ENCODE peak calls at places on chromosomes 2 and 18, in five cellular contexts. T is HepG2, N is GM12878, G is SK-N-SH, K is K562. S is an unnamed sample.

GRCh38 chr2:219628986-219629901 is 1.8 kb downstream of the SLC4A3 start:
- DNase-seq in G (no peak), N (no peak), T (no peak), K (no peak), S (no peak)

GRCh38 chr2:128644745-128645256 is 326.1 kb upstream of the HS6ST1 start:
- DNase-seq in G (no peak), T (no peak), K (no peak), N (no peak), S (no peak)

GRCh38 chr2:15059870-15060617 is 427.5 kb downstream of the LRATD1 start:
- DNase-seq in T (no peak), K (no peak), N (no peak), G (no peak), S (no peak)

GRCh38 chr2:174925046-174925784 is 80.0 kb downstream of the CHN1 start:
- DNase-seq in T (no peak), K (no peak), G (no peak), N (no peak), S (no peak)

GRCh38 chr2:156401863-156402262 is 34.3 kb upstream of the GPD2 start:
- DNase-seq in G (no peak), T (peak; percentile 50), K (no peak), N (no peak), S (no peak)

GRCh38 chr2:190862591-190862991 is 18.0 kb upstream of the GLS start:
- DNase-seq in N (no peak), K (no peak), T (no peak), G (no peak), S (no peak)

GRCh38 chr2:62814132-62814531 is 108.6 kb downstream of the EHBP1 start:
- DNase-seq in N (no peak), G (no peak), K (peak; percentile 12), T (no peak), S (no peak)

GRCh38 chr2:228841475-228841874 is 429.6 kb downstream of the PID1 start:
- DNase-seq in T (no peak), K (no peak), G (no peak), N (no peak), S (no peak)

GRCh38 chr2:113700186-113700841 is 56.1 kb downstream of the SLC35F5 start:
- DNase-seq in G (peak; percentile 57), N (peak; percentile 51), T (peak; percentile 46), K (peak; percentile 72), S (peak; percentile 72)

GRCh38 chr18:48948112-48949050 is 2.4 kb downstream of the SMAD7 start:
- DNase-seq in T (peak; percentile 94), N (no peak), K (peak; percentile 59), G (peak; percentile 69), S (peak; percentile 57)

GRCh38 chr2:121777699-121778058 is 22.2 kb downstream of the TSN start:
- DNase-seq in T (peak; percentile 50), K (no peak), N (no peak), G (no peak), S (no peak)

GRCh38 chr2:64018715-64019082 is 529 bp downstream of the VPS54 start:
- DNase-seq in N (no peak), T (no peak), G (no peak), K (no peak), S (peak; percentile 31)

GRCh38 chr2:201572822-201573493 is 70.3 kb downstream of the TMEM237 start:
- DNase-seq in T (no peak), K (no peak), G (no peak), N (no peak), S (no peak)

GRCh38 chr2:200483729-200484198 is 26.1 kb downstream of the KCTD18 start:
- DNase-seq in K (peak; percentile 34), G (peak; percentile 34), N (no peak), T (peak; percentile 64), S (peak; percentile 61)

GRCh38 chr2:72149556-72150156 is 2.0 kb upstream of the CYP26B1 start:
- DNase-seq in T (no peak), G (peak; percentile 49), K (no peak), N (no peak), S (no peak)

GRCh38 chr2:118568682-118569081 is 278.8 kb downstream of the EN1 start:
- DNase-seq in K (no peak), T (no peak), N (no peak), G (no peak), S (no peak)

GRCh38 chr2:32825291-32825712 is 121.5 kb upstream of the LTBP1 start:
- DNase-seq in G (peak; percentile 59), N (no peak), T (no peak), K (no peak), S (no peak)

GRCh38 chr2:44310287-44310686 is 35.0 kb downstream of the SLC3A1 start:
- DNase-seq in K (no peak), G (no peak), N (no peak), T (no peak), S (no peak)

GRCh38 chr2:3728104-3729054 is 25.0 kb downstream of the DCDC2C start:
- DNase-seq in T (peak; percentile 44), K (peak; percentile 49), G (peak; percentile 77), N (no peak), S (peak; percentile 50)

GRCh38 chr2:239444626-239445625 is 44.1 kb upstream of the HDAC4 start:
- DNase-seq in N (no peak), K (no peak), T (peak; percentile 94), G (no peak), S (no peak)

GRCh38 chr2:42568431-42569115 is at the start of gene MTA3:
- DNase-seq in T (peak; percentile 27), G (peak; percentile 93), N (no peak), K (peak; percentile 73), S (peak; percentile 67)
- TF ChIP-seq FOXM1 in T (no peak), G (no peak), N (no peak), K (no peak), S (no peak)

DNA sequence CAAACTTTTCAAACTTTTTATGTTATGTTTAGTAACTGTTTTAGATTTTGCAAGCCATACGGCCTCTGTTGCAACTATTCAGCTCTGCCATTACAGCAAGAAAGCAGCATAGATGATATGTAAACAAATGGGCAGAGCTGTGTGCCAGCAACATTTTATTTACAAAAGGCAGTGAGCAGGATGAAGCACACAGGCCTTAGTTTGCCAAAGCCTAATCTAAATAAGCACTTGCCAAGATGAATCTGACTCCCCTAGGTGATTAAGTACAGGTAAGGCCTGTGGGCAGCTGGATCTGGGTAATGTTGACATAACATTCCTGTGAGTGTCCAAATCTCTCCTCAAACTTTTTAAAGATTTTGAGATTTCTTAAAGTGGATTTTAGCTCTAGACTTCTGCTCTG is 32.3 kb upstream of the MRPS9 start:
- DNase-seq in G (no peak), T (no peak), K (no peak), N (no peak), S (no peak)
- TF ChIP-seq FOXM1 in G (no peak), T (no peak), K (no peak), N (no peak), S (no peak)

GRCh38 chr2:38526195-38526594 is 76.5 kb downstream of the HNRNPLL start:
- DNase-seq in N (no peak), T (no peak), K (no peak), G (no peak), S (no peak)

GRCh38 chr2:38521835-38522234 is 80.9 kb downstream of the HNRNPLL start:
- DNase-seq in N (no peak), T (no peak), K (no peak), G (no peak), S (no peak)

GRCh38 chr2:38523728-38524437 is 78.8 kb downstream of the HNRNPLL start:
- DNase-seq in K (peak; percentile 77), N (no peak), T (no peak), G (peak; percentile 52), S (no peak)

GRCh38 chr2:38524580-38524979 is 78.1 kb downstream of the HNRNPLL start:
- DNase-seq in G (no peak), T (no peak), K (no peak), N (no peak), S (no peak)

GRCh38 chr2:38522754-38523349 is 79.9 kb downstream of the HNRNPLL start:
- DNase-seq in G (no peak), K (no peak), N (no peak), T (no peak), S (no peak)
- TF ChIP-seq FOXM1 in G (no peak), K (no peak), N (no peak), T (no peak), S (no peak)

GRCh38 chr2:138381373-138381772 is 120.2 kb upstream of the SPOPL start:
- DNase-seq in K (no peak), G (no peak), N (no peak), T (no peak), S (no peak)
- TF ChIP-seq FOXM1 in K (no peak), G (no peak), N (no peak), T (no peak), S (no peak)

GRCh38 chr2:46831037-46831868 is 84.4 kb downstream of the MCFD2 start:
- DNase-seq in T (no peak), N (no peak), G (no peak), K (no peak), S (no peak)
- TF ChIP-seq FOXM1 in T (no peak), N (no peak), G (no peak), K (no peak), S (no peak)

S was measured in HEK293T.